ENCODE peak calls at places on chromosome 7, in five cellular contexts. One of them, this sample, is unnamed.

GRCh38 chr7:20240080-20240926 is 23.1 kb upstream of the MACC1 start:
- DNase-seq in activated naive CD4-positive, alpha-beta T cell treated with anti-CD3 and anti-CD28 coated beads, Interleukin-2, amount 50 U/mL, for 16 hours: no peak
- DNase-seq in stimulated activated CD4-positive, alpha-beta T cell treated with anti-CD3 and anti-CD28 coated beads, Interleukin-4, amount 100 ng/mL, for 48 hours: no peak
- DNase-seq in fibroblast of the conjunctiva: no peak
- DNase-seq in AG08395: no peak
- DNase-seq in this sample: no peak

GRCh38 chr7:76381814-76382213 is 23.0 kb upstream of the YWHAG start:
- DNase-seq in fibroblast of the conjunctiva: no peak
- DNase-seq in AG08395: no peak
- DNase-seq in activated naive CD4-positive, alpha-beta T cell treated with anti-CD3 and anti-CD28 coated beads, Interleukin-2, amount 50 U/mL, for 16 hours: no peak
- DNase-seq in stimulated activated CD4-positive, alpha-beta T cell treated with anti-CD3 and anti-CD28 coated beads, Interleukin-4, amount 100 ng/mL, for 48 hours: no peak
- DNase-seq in this sample: no peak

GRCh38 chr7:96178581-96178980 is 143.3 kb downstream of the SLC25A13 start:
- DNase-seq in stimulated activated CD4-positive, alpha-beta T cell treated with anti-CD3 and anti-CD28 coated beads, Interleukin-4, amount 100 ng/mL, for 48 hours: no peak
- DNase-seq in fibroblast of the conjunctiva: no peak
- DNase-seq in AG08395: no peak
- DNase-seq in activated naive CD4-positive, alpha-beta T cell treated with anti-CD3 and anti-CD28 coated beads, Interleukin-2, amount 50 U/mL, for 16 hours: no peak
- DNase-seq in this sample: no peak

GRCh38 chr7:134920026-134920758 is 66.1 kb upstream of the AGBL3 start:
- DNase-seq in activated naive CD4-positive, alpha-beta T cell treated with anti-CD3 and anti-CD28 coated beads, Interleukin-2, amount 50 U/mL, for 16 hours: no peak
- DNase-seq in AG08395: peak
- DNase-seq in fibroblast of the conjunctiva: peak
- DNase-seq in stimulated activated CD4-positive, alpha-beta T cell treated with anti-CD3 and anti-CD28 coated beads, Interleukin-4, amount 100 ng/mL, for 48 hours: no peak
- DNase-seq in this sample: peak

GRCh38 chr7:84200859-84201258 is 6.3 kb upstream of the SEMA3A start:
- DNase-seq in activated naive CD4-positive, alpha-beta T cell treated with anti-CD3 and anti-CD28 coated beads, Interleukin-2, amount 50 U/mL, for 16 hours: no peak
- DNase-seq in fibroblast of the conjunctiva: no peak
- DNase-seq in AG08395: no peak
- DNase-seq in stimulated activated CD4-positive, alpha-beta T cell treated with anti-CD3 and anti-CD28 coated beads, Interleukin-4, amount 100 ng/mL, for 48 hours: no peak
- DNase-seq in this sample: no peak

GRCh38 chr7:130900471-130901076 is 166.6 kb upstream of the KLF14 start:
- DNase-seq in activated naive CD4-positive, alpha-beta T cell treated with anti-CD3 and anti-CD28 coated beads, Interleukin-2, amount 50 U/mL, for 16 hours: no peak
- DNase-seq in stimulated activated CD4-positive, alpha-beta T cell treated with anti-CD3 and anti-CD28 coated beads, Interleukin-4, amount 100 ng/mL, for 48 hours: no peak
- DNase-seq in fibroblast of the conjunctiva: no peak
- DNase-seq in AG08395: no peak
- DNase-seq in this sample: no peak

GRCh38 chr7:136514776-136515175 is 353.7 kb upstream of the CHRM2 start:
- DNase-seq in AG08395: no peak
- DNase-seq in activated naive CD4-positive, alpha-beta T cell treated with anti-CD3 and anti-CD28 coated beads, Interleukin-2, amount 50 U/mL, for 16 hours: no peak
- DNase-seq in fibroblast of the conjunctiva: no peak
- DNase-seq in stimulated activated CD4-positive, alpha-beta T cell treated with anti-CD3 and anti-CD28 coated beads, Interleukin-4, amount 100 ng/mL, for 48 hours: no peak
- DNase-seq in this sample: no peak

GRCh38 chr7:47470567-47471357 is 111.1 kb downstream of the TNS3 start:
- DNase-seq in fibroblast of the conjunctiva: no peak
- DNase-seq in AG08395: no peak
- DNase-seq in activated naive CD4-positive, alpha-beta T cell treated with anti-CD3 and anti-CD28 coated beads, Interleukin-2, amount 50 U/mL, for 16 hours: no peak
- DNase-seq in stimulated activated CD4-positive, alpha-beta T cell treated with anti-CD3 and anti-CD28 coated beads, Interleukin-4, amount 100 ng/mL, for 48 hours: no peak
- DNase-seq in this sample: no peak

GRCh38 chr7:2106920-2107319 is 125.8 kb downstream of the MAD1L1 start:
- DNase-seq in fibroblast of the conjunctiva: no peak
- DNase-seq in stimulated activated CD4-positive, alpha-beta T cell treated with anti-CD3 and anti-CD28 coated beads, Interleukin-4, amount 100 ng/mL, for 48 hours: no peak
- DNase-seq in activated naive CD4-positive, alpha-beta T cell treated with anti-CD3 and anti-CD28 coated beads, Interleukin-2, amount 50 U/mL, for 16 hours: no peak
- DNase-seq in AG08395: no peak
- DNase-seq in this sample: no peak

GRCh38 chr7:7996568-7996967 is 28.0 kb downstream of the GLCCI1 start:
- DNase-seq in activated naive CD4-positive, alpha-beta T cell treated with anti-CD3 and anti-CD28 coated beads, Interleukin-2, amount 50 U/mL, for 16 hours: no peak
- DNase-seq in AG08395: peak
- DNase-seq in stimulated activated CD4-positive, alpha-beta T cell treated with anti-CD3 and anti-CD28 coated beads, Interleukin-4, amount 100 ng/mL, for 48 hours: no peak
- DNase-seq in fibroblast of the conjunctiva: no peak
- DNase-seq in this sample: peak

GRCh38 chr7:131443496-131443895 is 112.9 kb downstream of the PODXL start:
- DNase-seq in activated naive CD4-positive, alpha-beta T cell treated with anti-CD3 and anti-CD28 coated beads, Interleukin-2, amount 50 U/mL, for 16 hours: no peak
- DNase-seq in stimulated activated CD4-positive, alpha-beta T cell treated with anti-CD3 and anti-CD28 coated beads, Interleukin-4, amount 100 ng/mL, for 48 hours: no peak
- DNase-seq in AG08395: no peak
- DNase-seq in fibroblast of the conjunctiva: no peak
- DNase-seq in this sample: no peak

GRCh38 chr7:55242613-55243012 is 122.5 kb upstream of the LANCL2 start:
- DNase-seq in activated naive CD4-positive, alpha-beta T cell treated with anti-CD3 and anti-CD28 coated beads, Interleukin-2, amount 50 U/mL, for 16 hours: no peak
- DNase-seq in fibroblast of the conjunctiva: no peak
- DNase-seq in stimulated activated CD4-positive, alpha-beta T cell treated with anti-CD3 and anti-CD28 coated beads, Interleukin-4, amount 100 ng/mL, for 48 hours: no peak
- DNase-seq in AG08395: no peak
- DNase-seq in this sample: no peak

GRCh38 chr7:47337531-47337930 is 244.4 kb downstream of the TNS3 start:
- DNase-seq in AG08395: no peak
- DNase-seq in activated naive CD4-positive, alpha-beta T cell treated with anti-CD3 and anti-CD28 coated beads, Interleukin-2, amount 50 U/mL, for 16 hours: no peak
- DNase-seq in fibroblast of the conjunctiva: no peak
- DNase-seq in stimulated activated CD4-positive, alpha-beta T cell treated with anti-CD3 and anti-CD28 coated beads, Interleukin-4, amount 100 ng/mL, for 48 hours: no peak
- DNase-seq in this sample: no peak

GRCh38 chr7:111770116-111770515 is 207.8 kb upstream of the IMMP2L start:
- DNase-seq in fibroblast of the conjunctiva: no peak
- DNase-seq in activated naive CD4-positive, alpha-beta T cell treated with anti-CD3 and anti-CD28 coated beads, Interleukin-2, amount 50 U/mL, for 16 hours: no peak
- DNase-seq in AG08395: no peak
- DNase-seq in stimulated activated CD4-positive, alpha-beta T cell treated with anti-CD3 and anti-CD28 coated beads, Interleukin-4, amount 100 ng/mL, for 48 hours: no peak
- DNase-seq in this sample: no peak

GRCh38 chr7:76397409-76398183 is 11.9 kb downstream of the SSC4D start:
- DNase-seq in activated naive CD4-positive, alpha-beta T cell treated with anti-CD3 and anti-CD28 coated beads, Interleukin-2, amount 50 U/mL, for 16 hours: peak
- DNase-seq in AG08395: peak
- DNase-seq in fibroblast of the conjunctiva: peak
- DNase-seq in stimulated activated CD4-positive, alpha-beta T cell treated with anti-CD3 and anti-CD28 coated beads, Interleukin-4, amount 100 ng/mL, for 48 hours: peak
- DNase-seq in this sample: no peak

GRCh38 chr7:69620063-69620462 is 21.8 kb downstream of the AUTS2 start:
- DNase-seq in fibroblast of the conjunctiva: no peak
- DNase-seq in activated naive CD4-positive, alpha-beta T cell treated with anti-CD3 and anti-CD28 coated beads, Interleukin-2, amount 50 U/mL, for 16 hours: no peak
- DNase-seq in stimulated activated CD4-positive, alpha-beta T cell treated with anti-CD3 and anti-CD28 coated beads, Interleukin-4, amount 100 ng/mL, for 48 hours: no peak
- DNase-seq in AG08395: no peak
- DNase-seq in this sample: no peak

GRCh38 chr7:130994378-130995115 is 260.5 kb upstream of the KLF14 start:
- DNase-seq in fibroblast of the conjunctiva: no peak
- DNase-seq in AG08395: no peak
- DNase-seq in stimulated activated CD4-positive, alpha-beta T cell treated with anti-CD3 and anti-CD28 coated beads, Interleukin-4, amount 100 ng/mL, for 48 hours: no peak
- DNase-seq in activated naive CD4-positive, alpha-beta T cell treated with anti-CD3 and anti-CD28 coated beads, Interleukin-2, amount 50 U/mL, for 16 hours: no peak
- DNase-seq in this sample: no peak